ENCODE peak calls at places on chromosomes 4 and X, in eight cellular contexts. One of them, this sample, is unnamed.

GRCh38 chr4:6762244-6762615 is 20.3 kb upstream of the KIAA0232 start:
- DNase-seq in left ventricle myocardium inferior: no peak
- DNase-seq in H1: no peak
- DNase-seq in cardiac muscle cell: no peak
- DNase-seq in heart right ventricle: no peak
- DNase-seq in body of pancreas: no peak
- DNase-seq in iPS DF 6.9: no peak
- DNase-seq in HCT116: no peak
- DNase-seq in this sample: no peak

GRCh38 chr4:135694066-135694465 is 1492.5 kb upstream of the PABPC4L start:
- DNase-seq in left ventricle myocardium inferior: no peak
- DNase-seq in H1: no peak
- DNase-seq in cardiac muscle cell: no peak
- DNase-seq in heart right ventricle: no peak
- DNase-seq in body of pancreas: no peak
- DNase-seq in iPS DF 6.9: no peak
- DNase-seq in HCT116: no peak
- DNase-seq in this sample: no peak

GRCh38 chr4:184345573-184345922 is 127.9 kb upstream of the ENPP6 start:
- DNase-seq in left ventricle myocardium inferior: peak; percentile 58
- DNase-seq in H1: no peak
- DNase-seq in cardiac muscle cell: peak; percentile 25
- DNase-seq in heart right ventricle: peak; percentile 56
- DNase-seq in body of pancreas: no peak
- DNase-seq in iPS DF 6.9: no peak
- DNase-seq in HCT116: no peak
- DNase-seq in this sample: peak; percentile 96

GRCh38 chrX:17247144-17247543 is 127.9 kb upstream of the NHS start:
- DNase-seq in left ventricle myocardium inferior: no peak
- DNase-seq in H1: no peak
- DNase-seq in cardiac muscle cell: no peak
- DNase-seq in heart right ventricle: no peak
- DNase-seq in body of pancreas: no peak
- DNase-seq in iPS DF 6.9: no peak
- DNase-seq in HCT116: no peak
- DNase-seq in this sample: no peak

GRCh38 chrX:79161655-79162054 is 17.2 kb downstream of the GPR174 start:
- DNase-seq in left ventricle myocardium inferior: no peak
- DNase-seq in H1: no peak
- DNase-seq in cardiac muscle cell: peak; percentile 6
- DNase-seq in heart right ventricle: no peak
- DNase-seq in body of pancreas: no peak
- DNase-seq in iPS DF 6.9: no peak
- DNase-seq in HCT116: no peak
- DNase-seq in this sample: no peak

GRCh38 chrX:39756086-39756883 is 341.5 kb downstream of the BCOR start:
- DNase-seq in left ventricle myocardium inferior: no peak
- DNase-seq in H1: no peak
- DNase-seq in cardiac muscle cell: no peak
- DNase-seq in heart right ventricle: no peak
- DNase-seq in body of pancreas: peak; percentile 77
- DNase-seq in iPS DF 6.9: no peak
- DNase-seq in HCT116: no peak
- DNase-seq in this sample: peak; percentile 80

GRCh38 chr4:17664755-17665154 is 50.3 kb downstream of the MED28 start:
- DNase-seq in left ventricle myocardium inferior: no peak
- DNase-seq in H1: no peak
- DNase-seq in cardiac muscle cell: no peak
- DNase-seq in heart right ventricle: no peak
- DNase-seq in body of pancreas: no peak
- DNase-seq in iPS DF 6.9: no peak
- DNase-seq in HCT116: no peak
- DNase-seq in this sample: no peak

GRCh38 chr4:101346312-101346561 is 1.1 kb downstream of the PPP3CA start:
- DNase-seq in left ventricle myocardium inferior: no peak
- DNase-seq in H1: no peak
- DNase-seq in cardiac muscle cell: no peak
- DNase-seq in heart right ventricle: peak; percentile 52
- DNase-seq in body of pancreas: no peak
- DNase-seq in iPS DF 6.9: no peak
- DNase-seq in HCT116: no peak
- DNase-seq in this sample: no peak

GRCh38 chr4:89434364-89434988 is 126.9 kb upstream of the GPRIN3 start:
- DNase-seq in left ventricle myocardium inferior: no peak
- DNase-seq in H1: no peak
- DNase-seq in cardiac muscle cell: peak; percentile 53
- DNase-seq in heart right ventricle: no peak
- DNase-seq in body of pancreas: no peak
- DNase-seq in iPS DF 6.9: no peak
- DNase-seq in HCT116: peak; percentile 18
- DNase-seq in this sample: no peak

GRCh38 chrX:3442685-3443084 is 96.2 kb upstream of the MXRA5 start:
- DNase-seq in left ventricle myocardium inferior: no peak
- DNase-seq in H1: no peak
- DNase-seq in cardiac muscle cell: no peak
- DNase-seq in heart right ventricle: peak; percentile 4
- DNase-seq in body of pancreas: no peak
- DNase-seq in iPS DF 6.9: no peak
- DNase-seq in HCT116: no peak
- DNase-seq in this sample: no peak

GRCh38 chr4:176350671-176351070 is 30.9 kb downstream of the SPCS3 start:
- DNase-seq in left ventricle myocardium inferior: no peak
- DNase-seq in H1: no peak
- DNase-seq in cardiac muscle cell: no peak
- DNase-seq in heart right ventricle: no peak
- DNase-seq in body of pancreas: no peak
- DNase-seq in iPS DF 6.9: no peak
- DNase-seq in HCT116: no peak
- DNase-seq in this sample: no peak

GRCh38 chrX:77347572-77347971 is 99.6 kb upstream of the FGF16 start:
- DNase-seq in left ventricle myocardium inferior: no peak
- DNase-seq in H1: no peak
- DNase-seq in cardiac muscle cell: no peak
- DNase-seq in heart right ventricle: no peak
- DNase-seq in body of pancreas: no peak
- DNase-seq in iPS DF 6.9: no peak
- DNase-seq in HCT116: no peak
- DNase-seq in this sample: no peak

GRCh38 chrX:41723305-41723704 is 676 bp upstream of the GPR82 start:
- DNase-seq in left ventricle myocardium inferior: no peak
- DNase-seq in H1: no peak
- DNase-seq in cardiac muscle cell: no peak
- DNase-seq in heart right ventricle: no peak
- DNase-seq in body of pancreas: no peak
- DNase-seq in iPS DF 6.9: no peak
- DNase-seq in HCT116: no peak
- DNase-seq in this sample: peak; percentile 10
- H3K4me1 ChIP-seq in left ventricle myocardium inferior: no peaks in the 10 kb centered on the region
- H3K4me1 ChIP-seq in H1: peaks cover 4% of the 10 kb centered on the region
- H3K4me1 ChIP-seq in cardiac muscle cell: no peaks in the 10 kb centered on the region
- H3K4me1 ChIP-seq in heart right ventricle: no peaks in the 10 kb centered on the region
- H3K4me1 ChIP-seq in body of pancreas: no peaks in the 10 kb centered on the region
- H3K4me1 ChIP-seq in iPS DF 6.9: peaks cover 1% of the 10 kb centered on the region
- H3K4me1 ChIP-seq in HCT116: no peaks in the 10 kb centered on the region
- H3K4me1 ChIP-seq in this sample: no peaks in the 10 kb centered on the region

DNA sequence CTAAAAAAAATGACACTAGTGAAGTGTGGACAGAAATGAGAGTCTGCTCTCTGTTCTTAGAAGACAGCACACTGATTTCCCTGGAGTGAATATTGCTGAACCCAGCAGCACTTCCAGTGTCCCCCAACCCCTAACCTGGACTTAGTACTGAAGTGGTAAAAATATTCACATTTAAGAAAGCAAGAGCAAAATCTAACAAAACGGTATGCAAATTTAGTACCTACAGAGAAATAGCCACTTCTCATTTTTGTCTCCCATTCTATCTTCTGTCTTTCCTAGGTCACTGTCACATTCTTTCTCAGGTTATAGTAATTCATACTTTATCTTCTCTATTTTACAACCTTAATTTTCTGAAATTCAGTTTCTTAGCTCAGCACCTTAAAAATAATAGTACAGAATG is 274.7 kb downstream of the CFAP299 start:
- DNase-seq in left ventricle myocardium inferior: no peak
- DNase-seq in H1: no peak
- DNase-seq in cardiac muscle cell: no peak
- DNase-seq in heart right ventricle: no peak
- DNase-seq in body of pancreas: no peak
- DNase-seq in iPS DF 6.9: no peak
- DNase-seq in HCT116: no peak
- DNase-seq in this sample: no peak
- H3K4me3 ChIP-seq in left ventricle myocardium inferior: no peak overlapping the region
- H3K4me3 ChIP-seq in H1: no peak overlapping the region
- H3K4me3 ChIP-seq in cardiac muscle cell: no peak overlapping the region
- H3K4me3 ChIP-seq in heart right ventricle: no peak overlapping the region
- H3K4me3 ChIP-seq in body of pancreas: no peak overlapping the region
- H3K4me3 ChIP-seq in iPS DF 6.9: no peak overlapping the region
- H3K4me3 ChIP-seq in HCT116: no peak overlapping the region
- H3K4me3 ChIP-seq in this sample: no peak overlapping the region

GRCh38 chr4:102817021-102817605 is 10.2 kb downstream of the UBE2D3 start:
- DNase-seq in left ventricle myocardium inferior: no peak
- DNase-seq in H1: no peak
- DNase-seq in cardiac muscle cell: no peak
- DNase-seq in heart right ventricle: no peak
- DNase-seq in body of pancreas: no peak
- DNase-seq in iPS DF 6.9: no peak
- DNase-seq in HCT116: no peak
- DNase-seq in this sample: no peak
- H3K4me1 ChIP-seq in left ventricle myocardium inferior: peaks cover 100% of the 10 kb centered on the region
- H3K4me1 ChIP-seq in H1: peaks cover 8% of the 10 kb centered on the region
- H3K4me1 ChIP-seq in cardiac muscle cell: peaks cover 55% of the 10 kb centered on the region
- H3K4me1 ChIP-seq in heart right ventricle: peaks cover 100% of the 10 kb centered on the region
- H3K4me1 ChIP-seq in body of pancreas: peaks cover 89% of the 10 kb centered on the region
- H3K4me1 ChIP-seq in iPS DF 6.9: no peaks in the 10 kb centered on the region
- H3K4me1 ChIP-seq in HCT116: peaks cover 46% of the 10 kb centered on the region
- H3K4me1 ChIP-seq in this sample: peaks cover 100% of the 10 kb centered on the region

DNA sequence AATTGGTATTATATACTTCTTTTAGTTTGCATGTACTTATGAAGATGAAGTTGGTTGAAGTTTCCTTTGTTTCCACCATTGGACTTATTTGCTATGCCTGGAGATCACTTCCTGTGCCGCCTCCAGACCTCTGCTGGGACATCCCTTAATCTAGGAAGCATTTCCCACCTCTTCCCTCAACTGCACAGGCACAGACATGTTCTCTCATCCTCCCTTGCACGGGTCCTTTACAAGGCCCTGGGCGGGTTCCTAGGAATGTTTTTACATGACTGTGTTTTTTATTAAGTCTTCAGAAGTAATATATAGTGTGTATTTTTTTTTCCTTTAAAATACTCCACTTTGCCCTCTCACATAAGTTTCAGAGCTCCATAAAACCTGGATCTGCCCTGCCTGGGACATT is 51.0 kb downstream of the TMEM131L start:
- DNase-seq in left ventricle myocardium inferior: no peak
- DNase-seq in H1: no peak
- DNase-seq in cardiac muscle cell: no peak
- DNase-seq in heart right ventricle: no peak
- DNase-seq in body of pancreas: no peak
- DNase-seq in iPS DF 6.9: no peak
- DNase-seq in HCT116: no peak
- DNase-seq in this sample: no peak
- H3K4me3 ChIP-seq in left ventricle myocardium inferior: no peak overlapping the region
- H3K4me3 ChIP-seq in H1: no peak overlapping the region
- H3K4me3 ChIP-seq in cardiac muscle cell: no peak overlapping the region
- H3K4me3 ChIP-seq in heart right ventricle: no peak overlapping the region
- H3K4me3 ChIP-seq in body of pancreas: no peak overlapping the region
- H3K4me3 ChIP-seq in iPS DF 6.9: no peak overlapping the region
- H3K4me3 ChIP-seq in HCT116: no peak overlapping the region
- H3K4me3 ChIP-seq in this sample: no peak overlapping the region

DNA sequence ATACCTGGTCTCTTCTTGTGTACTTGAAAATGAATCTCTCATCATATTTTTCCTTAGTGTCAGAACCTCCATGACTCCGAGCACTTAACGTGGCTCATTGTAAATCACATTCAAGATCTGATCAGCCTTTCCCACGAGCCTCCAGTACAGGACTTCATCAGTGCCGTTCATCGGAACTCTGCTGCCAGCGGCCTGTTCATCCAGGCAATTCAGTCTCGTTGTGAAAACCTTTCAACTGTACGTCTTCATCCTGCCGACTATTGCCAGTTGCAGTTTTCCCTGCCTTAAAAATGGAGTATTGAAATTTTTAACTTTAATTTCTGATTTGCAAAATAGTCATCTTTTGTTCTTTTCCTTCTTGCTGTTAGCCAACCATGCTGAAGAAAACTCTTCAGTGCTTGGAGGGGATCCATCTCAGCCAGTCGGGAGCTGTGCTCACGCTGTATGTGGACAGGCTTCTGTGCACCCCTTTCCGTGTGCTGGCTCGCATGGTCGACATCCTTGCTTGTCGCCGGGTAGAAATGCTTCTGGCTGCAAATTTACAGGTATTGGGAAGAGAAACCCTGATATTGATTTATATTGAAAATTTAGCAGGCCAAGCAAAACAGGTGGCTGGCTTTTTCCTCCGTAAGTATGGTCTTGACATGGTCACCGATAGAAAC is 42.4 kb upstream of the MSANTD1 start:
- DNase-seq in left ventricle myocardium inferior: no peak
- DNase-seq in H1: no peak
- DNase-seq in cardiac muscle cell: no peak
- DNase-seq in heart right ventricle: no peak
- DNase-seq in body of pancreas: no peak
- DNase-seq in iPS DF 6.9: no peak
- DNase-seq in HCT116: no peak
- DNase-seq in this sample: no peak
- H3K4me1 ChIP-seq in left ventricle myocardium inferior: peaks cover 20% of the 10 kb centered on the region
- H3K4me1 ChIP-seq in H1: no peaks in the 10 kb centered on the region
- H3K4me1 ChIP-seq in cardiac muscle cell: peaks cover 6% of the 10 kb centered on the region
- H3K4me1 ChIP-seq in heart right ventricle: peaks cover 6% of the 10 kb centered on the region
- H3K4me1 ChIP-seq in body of pancreas: peaks cover 37% of the 10 kb centered on the region
- H3K4me1 ChIP-seq in iPS DF 6.9: no peaks in the 10 kb centered on the region
- H3K4me1 ChIP-seq in HCT116: no peaks in the 10 kb centered on the region
- H3K4me1 ChIP-seq in this sample: peaks cover 8% of the 10 kb centered on the region